ENCODE peak calls at places on chromosomes 5 and 9, in four cellular contexts. E is AG04449; P is activated T-cell treated with anti-CD3 and anti-CD28 coated beads for 24 hours; C is naive thymus-derived CD8-positive, alpha-beta T cell. K is an unnamed sample.

GRCh38 chr5:109452661-109453060 is 42.9 kb upstream of the PJA2 start:
- DNase-seq in E (no peak), P (no peak), C (no peak), K (no peak)

GRCh38 chr9:125942111-125942510 is 194.9 kb downstream of the PBX3 start:
- DNase-seq in E (no peak), P (no peak), C (no peak), K (no peak)

GRCh38 chr9:127723450-127723849 is 7.6 kb downstream of the TTC16 start:
- DNase-seq in E (no peak), P (no peak), C (no peak), K (no peak)

GRCh38 chr9:119101048-119101447 is 268.2 kb downstream of the BRINP1 start:
- DNase-seq in C (no peak), E (no peak), P (no peak), K (no peak)

GRCh38 chr9:96489482-96489979 is 39.6 kb downstream of the HABP4 start:
- DNase-seq in P (no peak), E (no peak), C (no peak), K (no peak)

GRCh38 chr9:99828417-99829176 is 6.9 kb downstream of the NR4A3 start:
- DNase-seq in P (no peak), C (no peak), E (no peak), K (no peak)

GRCh38 chr5:2376486-2376885 is 375.0 kb downstream of the IRX2 start:
- DNase-seq in E (no peak), C (no peak), P (no peak), K (no peak)

GRCh38 chr9:113296796-113297558 is 6.2 kb downstream of the RNF183 start:
- DNase-seq in E (no peak), P (no peak), C (no peak), K (no peak)

GRCh38 chr9:123450096-123450495 is 94.1 kb downstream of the CRB2 start:
- DNase-seq in E (no peak), C (no peak), P (no peak), K (no peak)

GRCh38 chr5:144794922-144795321 is 624.2 kb downstream of the KCTD16 start:
- DNase-seq in P (no peak), C (no peak), E (peak; percentile 10), K (no peak)

GRCh38 chr5:80268916-80269315 is 13.1 kb upstream of the SERINC5 start:
- DNase-seq in E (no peak), P (no peak), C (no peak), K (peak; percentile 85)

GRCh38 chr5:177458912-177459350 is 12.3 kb downstream of the PRR7 start:
- DNase-seq in E (no peak), P (no peak), C (no peak), K (peak; percentile 37)

GRCh38 chr5:13831236-13831810 is 113.2 kb downstream of the DNAH5 start:
- DNase-seq in E (no peak), C (no peak), P (no peak), K (no peak)

GRCh38 chr9:28774433-28775029 is 1201.2 kb upstream of the C9orf72 start:
- DNase-seq in P (no peak), E (no peak), C (no peak), K (peak; percentile 79)

GRCh38 chr9:108014353-108014752 is 524.8 kb upstream of the KLF4 start:
- DNase-seq in P (no peak), E (no peak), C (no peak), K (no peak)

GRCh38 chr5:72477176-72477575 is 30.0 kb downstream of the ZNF366 start:
- DNase-seq in E (no peak), P (no peak), C (no peak), K (no peak)

GRCh38 chr5:72608922-72609321 is 101.7 kb upstream of the ZNF366 start:
- DNase-seq in P (no peak), E (no peak), C (no peak), K (no peak)

GRCh38 chr5:119327018-119327417 is 28.8 kb upstream of the TNFAIP8 start:
- DNase-seq in P (no peak), C (no peak), E (no peak), K (no peak)

GRCh38 chr9:32928912-32929311 is 72.5 kb downstream of the APTX start:
- DNase-seq in P (no peak), E (no peak), C (no peak), K (no peak)

GRCh38 chr5:135209495-135209837 is 175.4 kb upstream of the PITX1 start:
- DNase-seq in P (no peak), C (no peak), E (no peak), K (no peak)

GRCh38 chr5:95027775-95028174 is 257.1 kb downstream of the MCTP1 start:
- DNase-seq in P (no peak), C (no peak), E (no peak), K (no peak)

GRCh38 chr5:172133359-172134029 is 54.5 kb downstream of the STK10 start:
- DNase-seq in C (no peak), E (peak; percentile 97), P (peak; percentile 51), K (no peak)

GRCh38 chr5:14011089-14012004 is 66.9 kb upstream of the DNAH5 start:
- DNase-seq in P (peak; percentile 36), C (no peak), E (peak; percentile 19), K (peak; percentile 89)

GRCh38 chr9:2389404-2389803 is 232.2 kb upstream of the VLDLR start:
- DNase-seq in P (no peak), E (no peak), C (no peak), K (no peak)

GRCh38 chr9:77883846-77884771 is 147.5 kb downstream of the GNAQ start:
- DNase-seq in E (no peak), C (no peak), P (no peak), K (peak; percentile 24)

GRCh38 chr9:120066315-120066714 is 513.7 kb downstream of the CDK5RAP2 start:
- DNase-seq in C (no peak), P (no peak), E (no peak), K (no peak)

GRCh38 chr9:38044706-38045105 is 24.3 kb downstream of the SHB start:
- DNase-seq in C (no peak), E (no peak), P (no peak), K (no peak)

GRCh38 chr9:91857831-91858669 is 92.0 kb downstream of the ROR2 start:
- DNase-seq in P (no peak), E (no peak), C (no peak), K (peak; percentile 70)

GRCh38 chr5:124061663-124062062 is 549.7 kb downstream of the CSNK1G3 start:
- DNase-seq in E (no peak), P (no peak), C (no peak), K (peak; percentile 48)

GRCh38 chr5:36359267-36359666 is 57.6 kb upstream of the RANBP3L start:
- DNase-seq in C (no peak), E (no peak), P (no peak), K (no peak)

GRCh38 chr5:155726267-155726666 is 600.7 kb upstream of the SGCD start:
- DNase-seq in C (no peak), P (no peak), E (no peak), K (peak; percentile 3)

GRCh38 chr9:87212563-87213154 is 265.4 kb upstream of the GAS1 start:
- DNase-seq in P (no peak), C (no peak), E (no peak), K (no peak)

K was measured in A673.